ENCODE peak calls at places on chromosomes 4 and X, in nine cellular contexts. X, L, F, S, R, Q, P, D and U are unnamed samples. For H3K4me1, the result is how much of the 10 kb centered on the place peaks cover.

GRCh38 chr4:98609946-98610345 is 48.5 kb downstream of the TSPAN5 start:
- DNase-seq in X (no peak), L (no peak), F (no peak), S (no peak), R (no peak), Q (no peak), P (no peak), D (peak), U (no peak)

GRCh38 chr4:139082750-139083532 is 67.4 kb downstream of the NOCT start:
- DNase-seq in X (peak), L (peak), F (peak), S (peak), R (peak), Q (peak), P (peak), D (peak), U (peak)

GRCh38 chr4:52713456-52713937 is 37.7 kb downstream of the ERVMER34-1 start:
- DNase-seq in X (no peak), L (no peak), F (no peak), S (no peak), R (peak), Q (no peak), P (no peak), D (peak), U (peak)

GRCh38 chr4:189979196-189980047 is 38.8 kb downstream of the FRG1 start:
- DNase-seq in X (no peak), L (no peak), F (no peak), S (no peak), R (no peak), Q (no peak), P (no peak), D (no peak), U (no peak)

GRCh38 chrX:55908685-55909212 is 191.2 kb downstream of the RRAGB start:
- DNase-seq in X (peak), L (no peak), F (no peak), S (no peak), R (no peak), Q (peak), P (no peak), D (no peak), U (peak)

GRCh38 chrX:30657542-30658238 is 4.5 kb downstream of the GK start:
- DNase-seq in X (no peak), L (no peak), F (no peak), S (no peak), R (no peak), Q (no peak), P (no peak), D (peak), U (no peak)

GRCh38 chr4:14743601-14744000 is 258.7 kb upstream of the CPEB2 start:
- DNase-seq in X (no peak), L (no peak), F (no peak), S (no peak), R (no peak), Q (no peak), P (no peak), D (no peak), U (no peak)

GRCh38 chr4:6633091-6633906 is 7.2 kb upstream of the MRFAP1 start:
- DNase-seq in X (no peak), L (no peak), F (no peak), S (no peak), R (no peak), Q (no peak), P (no peak), D (peak), U (no peak)

DNA sequence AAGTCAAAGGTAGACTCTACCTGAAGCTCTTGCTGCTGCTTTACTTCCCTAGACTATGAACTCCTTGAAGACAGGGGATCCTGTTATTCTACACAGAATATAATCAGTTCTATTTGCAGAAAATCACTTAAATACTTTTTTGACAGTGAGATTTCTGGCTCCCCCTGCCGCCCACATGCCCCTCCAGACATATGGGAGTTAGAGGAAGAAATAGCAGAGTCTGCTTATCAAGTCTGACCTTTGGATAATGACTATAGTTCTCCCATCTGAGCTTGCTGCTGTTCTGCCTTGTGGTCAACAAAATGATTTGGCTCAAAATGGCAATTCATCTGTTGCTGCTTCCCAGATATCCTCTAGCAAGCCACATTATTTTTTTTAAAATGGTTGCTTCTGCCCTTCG is 101.1 kb downstream of the ENOX2 start:
- DNase-seq in X (no peak), L (no peak), F (no peak), S (no peak), R (no peak), Q (no peak), P (no peak), D (peak), U (no peak)
- TF ChIP-seq CTCF in X (no peak), L (no peak), F (no peak), S (peak), R (no peak), Q (no peak), P (no peak), D (peak), U (no peak)

GRCh38 chr4:82893942-82894341 is 3.0 kb upstream of the SEC31A start:
- DNase-seq in X (no peak), L (no peak), F (no peak), S (no peak), R (no peak), Q (no peak), P (no peak), D (no peak), U (no peak)
- H3K4me1 ChIP-seq in X (under half), L (under half), F (half or more), S (under half), R (under half), Q (under half), P (under half), D (under half), U (under half)

GRCh38 chr4:140884431-140885058 is 128.4 kb upstream of the TBC1D9 start:
- DNase-seq in X (no peak), L (peak), F (no peak), S (peak), R (peak), Q (no peak), P (no peak), D (peak), U (peak)
- TF ChIP-seq CTCF in X (peak), L (peak), F (no peak), S (peak), R (peak), Q (peak), P (peak), D (peak), U (peak)

GRCh38 chr4:39635023-39635422 is 3.6 kb downstream of the SMIM14 start:
- DNase-seq in X (no peak), L (no peak), F (no peak), S (no peak), R (no peak), Q (no peak), P (no peak), D (no peak), U (no peak)
- H3K4me1 ChIP-seq in X (under half), L (under half), F (under half), S (under half), R (under half), Q (under half), P (under half), D (under half), U (under half)

DNA sequence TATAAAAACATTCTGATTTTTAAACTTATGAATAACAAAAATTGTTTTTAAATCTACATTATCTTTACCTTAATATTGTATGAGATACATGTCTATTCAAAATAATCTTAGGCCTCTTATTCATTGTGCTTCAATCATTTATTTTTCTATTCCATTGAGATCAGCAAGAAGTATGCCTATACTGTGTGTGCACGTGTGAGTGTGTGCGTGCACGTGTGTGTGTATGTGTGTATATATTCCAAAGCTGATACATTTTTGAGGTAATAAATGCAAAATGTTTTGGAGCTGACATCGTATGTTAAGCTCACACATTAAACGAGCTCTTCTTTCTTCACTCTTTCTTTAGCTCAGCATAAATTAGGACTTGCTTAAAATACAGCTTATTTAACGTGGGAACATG is 1701.2 kb upstream of the PCDH10 start:
- DNase-seq in X (no peak), L (no peak), F (no peak), S (no peak), R (no peak), Q (no peak), P (no peak), D (no peak), U (no peak)
- TF ChIP-seq CTCF in X (no peak), L (no peak), F (no peak), S (no peak), R (no peak), Q (no peak), P (no peak), D (no peak), U (no peak)